ENCODE peak calls at places on chromosomes 4 and X, in eight cellular contexts. V, X, A, J, F, U, K and I are unnamed samples.

GRCh38 chrX:119340606-119341205 is 58.4 kb upstream of the SLC25A43 start:
- DNase-seq in A (no peak), F (no peak), X (no peak), K (no peak), U (no peak), V (no peak), J (no peak), I (no peak)

GRCh38 chr4:42492977-42493376 is 95.7 kb downstream of the SHISA3 start:
- DNase-seq in X (no peak), U (no peak), V (no peak), A (no peak), K (no peak), J (no peak), F (no peak), I (no peak)

GRCh38 chr4:176137626-176138025 is 57.8 kb downstream of the SPATA4 start:
- DNase-seq in F (no peak), U (no peak), X (no peak), K (no peak), J (no peak), A (no peak), V (no peak), I (peak)

GRCh38 chr4:33467291-33467690 is 2747.1 kb downstream of the PCDH7 start:
- DNase-seq in X (no peak), U (peak), K (no peak), J (no peak), V (no peak), F (no peak), A (no peak), I (no peak)

GRCh38 chrX:47316276-47317025 is 53.9 kb upstream of the ZNF157 start:
- DNase-seq in U (peak), X (no peak), J (no peak), V (no peak), F (no peak), A (no peak), K (no peak), I (no peak)

GRCh38 chr4:70741872-70742271 is 20.1 kb downstream of the RUFY3 start:
- DNase-seq in A (no peak), X (no peak), U (no peak), F (no peak), V (no peak), K (no peak), J (no peak), I (no peak)

GRCh38 chr4:174490356-174490969 is 31.8 kb downstream of the HPGD start:
- DNase-seq in F (no peak), K (peak), A (no peak), U (no peak), V (no peak), X (no peak), J (peak), I (peak)

GRCh38 chr4:93835929-93836328 is 7.4 kb downstream of the ATOH1 start:
- DNase-seq in A (no peak), X (no peak), F (no peak), J (no peak), V (no peak), K (no peak), U (no peak), I (no peak)

GRCh38 chr4:186792994-186793393 is 69.3 kb upstream of the FAT1 start:
- DNase-seq in J (peak), F (no peak), K (no peak), U (no peak), A (no peak), V (no peak), X (no peak), I (no peak)

GRCh38 chrX:11329016-11329415 is 35.8 kb downstream of the AMELX start:
- DNase-seq in U (no peak), A (no peak), X (no peak), K (no peak), F (no peak), V (no peak), J (peak), I (peak)

GRCh38 chr4:105978684-105979296 is 83.5 kb downstream of the NPNT start:
- DNase-seq in V (no peak), U (no peak), F (no peak), J (peak), X (no peak), K (no peak), A (no peak), I (no peak)

GRCh38 chrX:41858161-41858775 is 65.1 kb downstream of the CASK start:
- DNase-seq in A (no peak), V (no peak), J (no peak), U (peak), F (no peak), K (no peak), X (no peak), I (no peak)

GRCh38 chr4:7755529-7755928 is 184.1 kb downstream of the AFAP1 start:
- DNase-seq in J (no peak), A (no peak), K (no peak), F (no peak), X (no peak), U (no peak), V (no peak), I (no peak)

GRCh38 chrX:151711154-151711553 is 4.7 kb upstream of the FATE1 start:
- DNase-seq in A (no peak), U (no peak), X (no peak), K (no peak), J (no peak), V (no peak), F (no peak), I (no peak)

GRCh38 chrX:104750146-104750699 is 184.2 kb downstream of the IL1RAPL2 start:
- DNase-seq in J (no peak), A (no peak), V (no peak), U (no peak), K (no peak), F (no peak), X (no peak), I (no peak)

GRCh38 chrX:1124531-1124930 is 87.9 kb downstream of the CRLF2 start:
- DNase-seq in K (no peak), X (no peak), U (no peak), J (no peak), A (no peak), F (no peak), V (no peak), I (no peak)

GRCh38 chrX:154890990-154891639 is 5.0 kb downstream of the F8A1 start:
- DNase-seq in X (no peak), K (no peak), U (no peak), V (no peak), J (no peak), F (no peak), A (no peak), I (no peak)

GRCh38 chr4:174848596-174848995 is 19.5 kb upstream of the GLRA3 start:
- DNase-seq in V (no peak), U (no peak), K (no peak), A (no peak), X (no peak), J (no peak), F (no peak), I (no peak)

GRCh38 chr4:161320377-161320776 is 843.4 kb downstream of the FSTL5 start:
- DNase-seq in X (peak), K (peak), V (no peak), F (no peak), U (peak), A (no peak), J (peak), I (no peak)

GRCh38 chr4:43132010-43132582 is 239.6 kb downstream of the GRXCR1 start:
- DNase-seq in F (peak), V (no peak), A (no peak), K (peak), X (peak), J (peak), U (peak), I (peak)

GRCh38 chr4:5381981-5382441 is 326.3 kb downstream of the EVC2 start:
- DNase-seq in A (no peak), V (no peak), U (no peak), F (no peak), X (no peak), K (peak), J (peak), I (no peak)

GRCh38 chrX:41541381-41541780 is 94.2 kb downstream of the NYX start:
- DNase-seq in K (no peak), J (peak), A (no peak), X (no peak), V (no peak), U (no peak), F (no peak), I (no peak)

GRCh38 chrX:103730746-103731508 is 20.2 kb downstream of the TMEM31 start:
- DNase-seq in A (no peak), V (no peak), X (no peak), U (no peak), F (no peak), K (no peak), J (peak), I (peak)

GRCh38 chrX:10350991-10351390 is 194.2 kb downstream of the CLCN4 start:
- DNase-seq in K (no peak), X (no peak), J (peak), U (no peak), V (no peak), A (no peak), F (no peak), I (no peak)

GRCh38 chrX:105837227-105837626 is 14.9 kb downstream of the NRK start:
- DNase-seq in V (no peak), U (no peak), K (no peak), A (peak), J (peak), X (no peak), F (peak), I (peak)

GRCh38 chr4:64156253-64156652 is 253.0 kb downstream of the TECRL start:
- DNase-seq in X (no peak), F (no peak), U (no peak), K (no peak), V (no peak), J (no peak), A (no peak), I (no peak)

GRCh38 chr4:54959656-54960055 is 165.7 kb downstream of the KDR start:
- DNase-seq in X (no peak), V (no peak), U (no peak), K (no peak), F (no peak), A (no peak), J (peak), I (no peak)

GRCh38 chrX:68433155-68433980 is at the start of gene OPHN1:
- DNase-seq in K (peak), A (no peak), U (peak), V (no peak), F (peak), X (no peak), J (peak), I (peak)

GRCh38 chr4:7350396-7350795 is 84.3 kb downstream of the PSAPL1 start:
- DNase-seq in V (no peak), J (no peak), X (no peak), F (no peak), K (no peak), U (no peak), A (no peak), I (no peak)

GRCh38 chr4:173333658-173334084 is 487 bp downstream of the HMGB2 start:
- DNase-seq in A (no peak), U (peak), V (peak), K (peak), J (peak), X (peak), F (peak), I (peak)

GRCh38 chr4:131430302-131430701 is 1718.8 kb upstream of the PCDH10 start:
- DNase-seq in X (no peak), F (no peak), K (no peak), A (no peak), J (no peak), V (no peak), U (no peak), I (no peak)

GRCh38 chrX:55451626-55451989 is 319 bp upstream of the MAGEH1 start:
- DNase-seq in F (no peak), X (no peak), V (no peak), J (no peak), U (no peak), A (no peak), K (peak), I (no peak)

GRCh38 chrX:55452825-55453124 is 848 bp downstream of the MAGEH1 start:
- DNase-seq in K (no peak), V (no peak), U (no peak), A (no peak), J (no peak), F (no peak), X (no peak), I (no peak)

GRCh38 chrX:55450259-55450658 is 1.7 kb upstream of the MAGEH1 start:
- DNase-seq in K (no peak), A (no peak), X (peak), J (peak), V (no peak), F (peak), U (no peak), I (no peak)

GRCh38 chrX:55451125-55451524 is 802 bp upstream of the MAGEH1 start:
- DNase-seq in J (no peak), K (no peak), X (no peak), U (no peak), V (no peak), F (no peak), A (no peak), I (no peak)

GRCh38 chrX:55451990-55452824 is at the start of gene MAGEH1:
- DNase-seq in J (peak), X (peak), A (peak), V (peak), U (peak), F (peak), K (peak), I (peak)
- H3K27ac ChIP-seq in J (peak), X (peak), A (no peak), V (peak), U (no peak), F (peak), K (peak), I (peak)

GRCh38 chr4:140163029-140163810 is 9.2 kb upstream of the MAML3 start:
- DNase-seq in K (no peak), F (peak), V (no peak), X (no peak), A (no peak), J (peak), U (no peak), I (no peak)
- H3K27ac ChIP-seq in K (no peak), F (peak), V (no peak), X (no peak), A (no peak), J (no peak), U (no peak), I (no peak)

GRCh38 chr4:2836391-2836859 is 7.2 kb upstream of the ADD1 start:
- DNase-seq in K (no peak), V (no peak), A (no peak), J (no peak), U (no peak), F (peak), X (no peak), I (no peak)
- H3K27ac ChIP-seq in K (no peak), V (peak), A (no peak), J (no peak), U (no peak), F (no peak), X (peak), I (peak)

DNA sequence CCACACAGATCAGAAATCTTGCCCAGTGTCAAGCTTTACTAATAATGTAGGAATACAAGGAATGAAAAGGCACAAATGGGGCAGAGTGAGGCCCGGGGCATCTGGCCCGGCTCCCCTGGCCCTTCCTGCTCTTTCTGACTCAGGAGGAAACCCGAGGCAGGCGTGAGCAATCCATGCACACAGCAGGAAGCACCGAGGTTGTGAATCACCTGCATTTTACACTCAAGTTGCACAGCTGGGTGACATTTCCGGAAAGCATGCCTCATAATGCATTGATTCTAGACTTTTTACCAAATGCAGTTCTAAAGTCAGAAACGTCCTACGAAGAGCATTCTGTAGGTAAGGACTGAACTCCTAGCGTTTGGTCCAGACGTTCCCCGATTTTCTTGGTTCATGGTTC is 38.9 kb downstream of the PRIMPOL start:
- DNase-seq in V (no peak), F (no peak), K (peak), X (no peak), U (peak), J (peak), A (peak), I (peak)
- H3K27ac ChIP-seq in V (no peak), F (no peak), K (no peak), X (no peak), U (no peak), J (peak), A (peak), I (peak)

DNA sequence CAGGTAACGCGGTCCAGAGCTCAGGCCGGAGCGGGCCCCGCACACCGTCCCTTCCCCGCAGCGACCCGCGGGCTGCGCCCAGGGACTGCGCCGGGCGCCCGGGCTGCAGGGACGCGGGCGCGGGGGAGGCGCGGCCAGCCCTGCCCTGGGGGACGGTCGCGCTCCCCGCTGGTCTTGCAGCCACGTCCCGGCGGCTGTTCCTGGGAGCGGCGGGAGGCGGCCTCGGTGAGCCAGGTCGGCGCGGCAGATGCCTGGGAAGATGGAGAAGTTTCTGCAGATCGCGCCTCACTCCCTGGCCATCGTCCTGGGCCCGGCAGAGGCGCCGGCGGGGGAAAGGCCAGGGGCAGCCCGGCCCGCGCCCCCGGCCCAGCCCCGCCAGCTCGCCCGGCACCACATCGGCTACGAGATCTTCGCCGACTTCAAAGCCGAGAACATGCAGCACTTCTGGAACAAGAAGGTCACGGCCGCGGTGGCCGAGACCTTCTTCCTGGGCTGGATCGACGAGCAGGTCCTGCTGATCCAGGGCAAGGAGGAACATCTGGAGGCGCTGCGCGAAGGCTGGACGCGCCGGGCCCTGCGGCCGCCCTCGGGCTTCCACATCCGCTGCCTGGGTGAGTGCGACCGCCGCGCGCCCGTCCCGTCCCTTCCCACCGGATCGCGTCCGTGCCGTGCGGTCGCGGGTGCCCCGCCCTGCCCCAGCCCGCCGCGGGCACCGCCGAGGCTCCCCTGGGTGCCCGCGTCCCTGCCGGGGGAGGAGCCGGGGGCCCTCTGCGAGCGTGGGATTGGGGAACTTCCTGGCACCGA is 107.5 kb upstream of the STOX2 start:
- DNase-seq in F (no peak), U (peak), A (no peak), J (peak), X (peak), V (no peak), K (peak), I (peak)
- H3K27ac ChIP-seq in F (no peak), U (no peak), A (peak), J (no peak), X (no peak), V (no peak), K (peak), I (no peak)

GRCh38 chrX:29553542-29553941 is 661.8 kb upstream of the MAGEB2 start:
- DNase-seq in A (no peak), J (no peak), V (no peak), U (no peak), X (no peak), K (no peak), F (no peak), I (no peak)
- H3K27ac ChIP-seq in A (no peak), J (no peak), V (no peak), U (no peak), X (no peak), K (no peak), F (no peak), I (no peak)

GRCh38 chr4:25663778-25664177 is 8.1 kb downstream of the SLC34A2 start:
- DNase-seq in F (no peak), A (no peak), X (no peak), J (no peak), K (no peak), V (no peak), U (no peak), I (no peak)
- H3K27ac ChIP-seq in F (no peak), A (no peak), X (no peak), J (no peak), K (no peak), V (no peak), U (no peak), I (no peak)

GRCh38 chr4:76622126-76622525 is 187.1 kb downstream of the SHROOM3 start:
- DNase-seq in J (no peak), K (no peak), X (no peak), A (peak), F (no peak), U (no peak), V (no peak), I (peak)
- H3K27ac ChIP-seq in J (no peak), K (no peak), X (no peak), A (peak), F (no peak), U (no peak), V (no peak), I (no peak)

GRCh38 chr4:74546020-74546419 is 101.1 kb downstream of the AREG start:
- DNase-seq in A (peak), V (no peak), U (no peak), X (no peak), K (no peak), F (no peak), J (no peak), I (peak)

GRCh38 chr4:74547042-74547441 is 102.1 kb downstream of the AREG start:
- DNase-seq in F (no peak), J (no peak), A (no peak), U (no peak), V (no peak), X (no peak), K (no peak), I (no peak)

GRCh38 chr4:74543983-74544382 is 99.0 kb downstream of the AREG start:
- DNase-seq in A (no peak), V (no peak), U (no peak), X (no peak), J (peak), K (no peak), F (no peak), I (no peak)

GRCh38 chr4:74544655-74545361 is 99.9 kb downstream of the AREG start:
- DNase-seq in F (no peak), V (no peak), J (no peak), X (no peak), U (no peak), A (no peak), K (no peak), I (no peak)

GRCh38 chr4:74545488-74545887 is 100.6 kb downstream of the AREG start:
- DNase-seq in A (no peak), X (no peak), K (no peak), V (no peak), U (no peak), J (no peak), F (no peak), I (peak)
- H3K27ac ChIP-seq in A (peak), X (no peak), K (peak), V (no peak), U (no peak), J (no peak), F (no peak), I (peak)